ENCODE peak calls at places on chromosomes 5 and 9, in four cellular contexts. One of them, this sample, is unnamed.

GRCh38 chr9:72648811-72649414 is 127.5 kb downstream of the TMC1 start:
- DNase-seq in DND-41: no peak
- DNase-seq in CD8-positive, alpha-beta T cell: no peak
- DNase-seq in fibroblast of villous mesenchyme: no peak
- DNase-seq in this sample: no peak

GRCh38 chr5:850511-851006 is at the start of gene ZDHHC11:
- DNase-seq in DND-41: no peak
- DNase-seq in CD8-positive, alpha-beta T cell: no peak
- DNase-seq in fibroblast of villous mesenchyme: no peak
- DNase-seq in this sample: peak

GRCh38 chr9:78783743-78784142 is 486.8 kb downstream of the PSAT1 start:
- DNase-seq in DND-41: no peak
- DNase-seq in CD8-positive, alpha-beta T cell: no peak
- DNase-seq in fibroblast of villous mesenchyme: no peak
- DNase-seq in this sample: no peak

GRCh38 chr5:54362992-54363630 is 52.7 kb upstream of the ARL15 start:
- DNase-seq in DND-41: no peak
- DNase-seq in CD8-positive, alpha-beta T cell: no peak
- DNase-seq in fibroblast of villous mesenchyme: no peak
- DNase-seq in this sample: no peak

GRCh38 chr9:133600747-133601146 is 8.4 kb downstream of the FAM163B start:
- DNase-seq in DND-41: no peak
- DNase-seq in CD8-positive, alpha-beta T cell: no peak
- DNase-seq in fibroblast of villous mesenchyme: no peak
- DNase-seq in this sample: no peak

GRCh38 chr5:109451161-109451560 is 41.4 kb upstream of the PJA2 start:
- DNase-seq in DND-41: no peak
- DNase-seq in CD8-positive, alpha-beta T cell: no peak
- DNase-seq in fibroblast of villous mesenchyme: no peak
- DNase-seq in this sample: no peak

GRCh38 chr9:125950880-125951471 is 203.8 kb downstream of the PBX3 start:
- DNase-seq in DND-41: no peak
- DNase-seq in CD8-positive, alpha-beta T cell: no peak
- DNase-seq in fibroblast of villous mesenchyme: no peak
- DNase-seq in this sample: no peak

GRCh38 chr5:56589486-56589870 is 225.9 kb upstream of the MAP3K1 start:
- DNase-seq in DND-41: no peak
- DNase-seq in CD8-positive, alpha-beta T cell: no peak
- DNase-seq in fibroblast of villous mesenchyme: peak
- DNase-seq in this sample: no peak

GRCh38 chr9:23088932-23089364 is 642.3 kb downstream of the DMRTA1 start:
- DNase-seq in DND-41: no peak
- DNase-seq in CD8-positive, alpha-beta T cell: no peak
- DNase-seq in fibroblast of villous mesenchyme: no peak
- DNase-seq in this sample: no peak

GRCh38 chr9:77946969-77947368 is 84.6 kb downstream of the GNAQ start:
- DNase-seq in DND-41: no peak
- DNase-seq in CD8-positive, alpha-beta T cell: no peak
- DNase-seq in fibroblast of villous mesenchyme: peak
- DNase-seq in this sample: no peak

GRCh38 chr9:130890869-130891698 is 5.5 kb downstream of the QRFP start:
- DNase-seq in DND-41: no peak
- DNase-seq in CD8-positive, alpha-beta T cell: no peak
- DNase-seq in fibroblast of villous mesenchyme: no peak
- DNase-seq in this sample: no peak

GRCh38 chr5:72383280-72384205 is 63.4 kb downstream of the PTCD2 start:
- DNase-seq in DND-41: no peak
- DNase-seq in CD8-positive, alpha-beta T cell: no peak
- DNase-seq in fibroblast of villous mesenchyme: peak
- DNase-seq in this sample: no peak

GRCh38 chr9:106419737-106420136 is 443.2 kb upstream of the ZNF462 start:
- DNase-seq in DND-41: no peak
- DNase-seq in CD8-positive, alpha-beta T cell: no peak
- DNase-seq in fibroblast of villous mesenchyme: no peak
- DNase-seq in this sample: no peak

GRCh38 chr9:131667576-131667975 is 72.3 kb downstream of the RAPGEF1 start:
- DNase-seq in DND-41: no peak
- DNase-seq in CD8-positive, alpha-beta T cell: no peak
- DNase-seq in fibroblast of villous mesenchyme: no peak
- DNase-seq in this sample: peak

GRCh38 chr5:177189416-177189815 is 55.8 kb downstream of the NSD1 start:
- DNase-seq in DND-41: no peak
- DNase-seq in CD8-positive, alpha-beta T cell: no peak
- DNase-seq in fibroblast of villous mesenchyme: peak
- DNase-seq in this sample: no peak

GRCh38 chr9:74322661-74323314 is 174.3 kb upstream of the RORB start:
- DNase-seq in DND-41: peak
- DNase-seq in CD8-positive, alpha-beta T cell: no peak
- DNase-seq in fibroblast of villous mesenchyme: no peak
- DNase-seq in this sample: no peak

GRCh38 chr9:2109066-2109650 is 94.0 kb downstream of the SMARCA2 start:
- DNase-seq in DND-41: no peak
- DNase-seq in CD8-positive, alpha-beta T cell: no peak
- DNase-seq in fibroblast of villous mesenchyme: peak
- DNase-seq in this sample: no peak

GRCh38 chr9:137707361-137707760 is 88.6 kb downstream of the EHMT1 start:
- DNase-seq in DND-41: no peak
- DNase-seq in CD8-positive, alpha-beta T cell: no peak
- DNase-seq in fibroblast of villous mesenchyme: no peak
- DNase-seq in this sample: no peak

GRCh38 chr5:102542064-102542463 is 43.3 kb upstream of the SLCO6A1 start:
- DNase-seq in DND-41: no peak
- DNase-seq in CD8-positive, alpha-beta T cell: no peak
- DNase-seq in fibroblast of villous mesenchyme: no peak
- DNase-seq in this sample: no peak

GRCh38 chr9:129889936-129890717 is 54.9 kb downstream of the USP20 start:
- DNase-seq in DND-41: peak
- DNase-seq in CD8-positive, alpha-beta T cell: no peak
- DNase-seq in fibroblast of villous mesenchyme: no peak
- DNase-seq in this sample: peak

GRCh38 chr5:107705390-107706014 is 34.8 kb upstream of the EFNA5 start:
- DNase-seq in DND-41: no peak
- DNase-seq in CD8-positive, alpha-beta T cell: no peak
- DNase-seq in fibroblast of villous mesenchyme: no peak
- DNase-seq in this sample: no peak

GRCh38 chr9:15522130-15522755 is 11.5 kb upstream of the PSIP1 start:
- DNase-seq in DND-41: no peak
- DNase-seq in CD8-positive, alpha-beta T cell: no peak
- DNase-seq in fibroblast of villous mesenchyme: no peak
- DNase-seq in this sample: no peak

GRCh38 chr9:92325991-92326500 is 293 bp downstream of the CENPP start:
- DNase-seq in DND-41: no peak
- DNase-seq in CD8-positive, alpha-beta T cell: no peak
- DNase-seq in fibroblast of villous mesenchyme: no peak
- DNase-seq in this sample: no peak

GRCh38 chr9:137062384-137062783 is 8.0 kb downstream of the SAPCD2 start:
- DNase-seq in DND-41: no peak
- DNase-seq in CD8-positive, alpha-beta T cell: no peak
- DNase-seq in fibroblast of villous mesenchyme: no peak
- DNase-seq in this sample: no peak

GRCh38 chr5:138439537-138440225 is 824 bp downstream of the REEP2 start:
- DNase-seq in DND-41: no peak
- DNase-seq in CD8-positive, alpha-beta T cell: no peak
- DNase-seq in fibroblast of villous mesenchyme: no peak
- DNase-seq in this sample: no peak

GRCh38 chr5:9930156-9930555 is 300.0 kb upstream of the TAS2R1 start:
- DNase-seq in DND-41: no peak
- DNase-seq in CD8-positive, alpha-beta T cell: no peak
- DNase-seq in fibroblast of villous mesenchyme: no peak
- DNase-seq in this sample: no peak

GRCh38 chr5:54758038-54758437 is 227.4 kb downstream of the ESM1 start:
- DNase-seq in DND-41: no peak
- DNase-seq in CD8-positive, alpha-beta T cell: no peak
- DNase-seq in fibroblast of villous mesenchyme: peak
- DNase-seq in this sample: no peak

GRCh38 chr5:16600949-16601348 is 15.8 kb downstream of the RETREG1 start:
- DNase-seq in DND-41: no peak
- DNase-seq in CD8-positive, alpha-beta T cell: no peak
- DNase-seq in fibroblast of villous mesenchyme: no peak
- DNase-seq in this sample: no peak

GRCh38 chr9:18632624-18633407 is 158.9 kb downstream of the ADAMTSL1 start:
- DNase-seq in DND-41: no peak
- DNase-seq in CD8-positive, alpha-beta T cell: no peak
- DNase-seq in fibroblast of villous mesenchyme: peak
- DNase-seq in this sample: no peak

GRCh38 chr9:135463140-135463539 is 16.4 kb upstream of the PPP1R26 start:
- DNase-seq in DND-41: no peak
- DNase-seq in CD8-positive, alpha-beta T cell: no peak
- DNase-seq in fibroblast of villous mesenchyme: peak
- DNase-seq in this sample: no peak

GRCh38 chr9:129231022-129231739 is 53.1 kb upstream of the IER5L start:
- DNase-seq in DND-41: no peak
- DNase-seq in CD8-positive, alpha-beta T cell: no peak
- DNase-seq in fibroblast of villous mesenchyme: no peak
- DNase-seq in this sample: no peak

GRCh38 chr9:100595391-100596199 is 17.7 kb downstream of the CAVIN4 start:
- DNase-seq in DND-41: peak
- DNase-seq in CD8-positive, alpha-beta T cell: no peak
- DNase-seq in fibroblast of villous mesenchyme: peak
- DNase-seq in this sample: no peak

GRCh38 chr5:65327582-65327981 is 154.1 kb downstream of the ADAMTS6 start:
- DNase-seq in DND-41: no peak
- DNase-seq in CD8-positive, alpha-beta T cell: no peak
- DNase-seq in fibroblast of villous mesenchyme: peak
- DNase-seq in this sample: no peak

GRCh38 chr5:65332591-65332990 is 149.1 kb downstream of the ADAMTS6 start:
- DNase-seq in DND-41: no peak
- DNase-seq in CD8-positive, alpha-beta T cell: no peak
- DNase-seq in fibroblast of villous mesenchyme: no peak
- DNase-seq in this sample: no peak

GRCh38 chr5:65334077-65334476 is 147.6 kb downstream of the ADAMTS6 start:
- DNase-seq in DND-41: no peak
- DNase-seq in CD8-positive, alpha-beta T cell: no peak
- DNase-seq in fibroblast of villous mesenchyme: no peak
- DNase-seq in this sample: no peak

GRCh38 chr5:65326912-65327311 is 154.8 kb downstream of the ADAMTS6 start:
- DNase-seq in DND-41: no peak
- DNase-seq in CD8-positive, alpha-beta T cell: no peak
- DNase-seq in fibroblast of villous mesenchyme: peak
- DNase-seq in this sample: no peak

GRCh38 chr5:65329266-65329665 is 152.5 kb downstream of the ADAMTS6 start:
- DNase-seq in DND-41: no peak
- DNase-seq in CD8-positive, alpha-beta T cell: no peak
- DNase-seq in fibroblast of villous mesenchyme: peak
- DNase-seq in this sample: no peak
- H3K4me3 ChIP-seq in DND-41: no peak
- H3K4me3 ChIP-seq in CD8-positive, alpha-beta T cell: no peak
- H3K4me3 ChIP-seq in fibroblast of villous mesenchyme: no peak
- H3K4me3 ChIP-seq in this sample: no peak

DNA sequence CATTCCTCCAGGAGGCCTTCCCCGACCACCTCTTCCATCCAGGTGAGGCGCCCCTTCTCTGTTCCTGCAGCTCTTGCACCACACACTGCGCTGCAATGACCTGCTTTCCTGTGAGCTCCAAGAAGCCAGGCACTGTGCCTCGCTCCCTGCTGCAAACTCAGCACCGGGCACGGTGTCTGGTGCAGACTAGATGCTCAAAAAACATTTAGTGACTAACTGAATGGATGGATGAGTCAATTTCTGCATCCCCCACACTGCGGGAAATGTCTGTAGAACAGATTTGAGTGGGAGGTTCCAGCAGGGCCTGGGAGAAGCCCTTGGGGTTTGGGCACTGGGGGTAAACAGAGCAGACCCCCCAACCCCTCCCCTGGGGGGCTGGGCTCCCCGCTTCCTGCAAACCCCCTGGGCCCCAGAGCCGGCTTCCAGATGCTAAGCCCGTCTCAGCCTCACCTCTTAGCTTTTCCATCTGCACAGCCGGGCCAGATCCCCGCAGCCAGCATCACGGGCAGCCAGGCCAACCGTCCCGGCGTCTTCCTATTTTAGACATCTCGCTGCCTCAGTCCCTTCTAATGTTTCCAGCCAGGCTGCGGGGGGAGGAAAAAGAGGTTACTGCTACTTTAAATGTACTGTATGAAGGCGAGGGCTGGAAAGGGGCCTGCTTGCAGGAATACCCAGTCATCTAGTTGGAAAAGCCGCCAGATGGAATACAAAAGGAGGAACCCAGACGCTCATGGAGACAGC is 66.9 kb upstream of the GGTA1 start:
- DNase-seq in DND-41: no peak
- DNase-seq in CD8-positive, alpha-beta T cell: no peak
- DNase-seq in fibroblast of villous mesenchyme: peak
- DNase-seq in this sample: no peak
- H3K4me3 ChIP-seq in DND-41: no peak
- H3K4me3 ChIP-seq in CD8-positive, alpha-beta T cell: no peak
- H3K4me3 ChIP-seq in fibroblast of villous mesenchyme: no peak
- H3K4me3 ChIP-seq in this sample: no peak

DNA sequence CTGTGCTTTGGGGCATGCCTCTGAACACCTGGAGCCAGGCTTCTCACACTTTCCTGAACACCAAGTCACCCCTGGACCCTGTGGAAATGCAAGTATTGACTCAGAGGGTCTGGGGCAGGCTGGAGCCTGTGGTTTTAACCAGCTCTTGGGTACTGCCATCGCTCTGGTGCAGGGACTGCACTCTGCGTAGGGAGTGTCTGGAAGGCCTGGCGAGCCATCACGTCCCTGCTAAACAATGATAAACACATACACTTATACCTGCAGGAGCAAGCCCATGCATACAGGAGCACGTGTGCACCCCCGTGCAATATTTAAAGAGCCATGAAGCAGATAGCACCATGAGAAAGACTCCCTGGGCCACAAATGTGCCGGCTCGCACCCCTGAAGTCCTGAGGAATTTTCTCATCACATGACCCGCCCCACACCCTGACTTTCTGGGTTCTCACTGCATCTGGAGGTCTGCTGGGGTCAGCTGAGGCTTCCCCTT is 267.7 kb downstream of the GADD45G start:
- DNase-seq in DND-41: no peak
- DNase-seq in CD8-positive, alpha-beta T cell: no peak
- DNase-seq in fibroblast of villous mesenchyme: no peak
- DNase-seq in this sample: no peak
- H3K4me3 ChIP-seq in DND-41: no peak
- H3K4me3 ChIP-seq in CD8-positive, alpha-beta T cell: no peak
- H3K4me3 ChIP-seq in fibroblast of villous mesenchyme: no peak
- H3K4me3 ChIP-seq in this sample: no peak

DNA sequence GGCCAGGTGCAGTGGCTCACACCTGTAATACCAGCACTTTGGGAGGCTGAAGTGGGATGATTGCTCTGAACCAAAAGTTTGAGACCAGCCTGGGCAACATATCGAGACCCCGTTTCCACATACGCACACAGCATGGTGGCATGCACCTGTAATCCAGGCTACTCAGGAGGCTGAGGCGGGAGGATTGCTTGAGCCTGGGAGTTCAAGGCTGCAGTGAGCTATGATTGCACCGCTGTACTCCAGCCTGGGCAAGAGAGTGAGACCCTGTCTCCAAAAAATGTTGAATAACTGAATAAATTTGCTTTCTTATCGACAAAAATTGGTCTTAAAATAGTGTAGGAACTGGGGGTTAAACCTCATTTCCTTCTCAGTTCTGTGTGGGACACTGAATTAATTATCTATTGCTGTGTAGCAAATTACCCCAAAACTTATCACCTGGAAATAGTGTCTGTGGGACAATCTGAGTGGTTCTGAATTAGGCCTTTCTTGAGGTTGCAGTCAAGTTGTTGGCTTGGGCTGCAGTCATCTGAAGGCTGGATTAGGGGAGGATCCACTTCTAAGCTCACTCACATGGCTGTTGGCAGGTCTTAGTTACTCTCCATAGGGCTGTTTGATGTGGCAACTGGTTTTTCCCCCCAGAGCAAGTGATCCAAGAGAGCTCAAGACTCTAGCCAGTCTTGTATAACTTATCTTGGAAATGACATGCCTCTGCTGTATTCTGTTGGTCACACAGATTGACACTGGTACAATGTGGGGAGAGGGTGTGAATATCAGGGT is 2.0 kb downstream of the SNX30 start:
- DNase-seq in DND-41: no peak
- DNase-seq in CD8-positive, alpha-beta T cell: no peak
- DNase-seq in fibroblast of villous mesenchyme: no peak
- DNase-seq in this sample: no peak
- H3K4me3 ChIP-seq in DND-41: no peak
- H3K4me3 ChIP-seq in CD8-positive, alpha-beta T cell: no peak
- H3K4me3 ChIP-seq in fibroblast of villous mesenchyme: no peak
- H3K4me3 ChIP-seq in this sample: no peak

This sample was measured in CD8-positive, alpha-beta memory T cell.